ENCODE peak calls at places on chromosomes 6 and 20, in four cellular contexts. D, Y, F and M are unnamed samples. For H3K4me1, the result is how much of the 10 kb centered on the place peaks cover.

GRCh38 chr6:138692978-138693909 is 80.3 kb upstream of the CCDC28A start:
- DNase-seq in D (peak), F (peak), Y (peak), M (no peak)

GRCh38 chr6:37033255-37033654 is 27.8 kb downstream of the FGD2 start:
- DNase-seq in F (no peak), Y (no peak), D (no peak), M (no peak)

GRCh38 chr20:62501801-62502495 is 26.2 kb upstream of the GATA5 start:
- DNase-seq in D (no peak), F (no peak), Y (no peak), M (peak)

GRCh38 chr6:89145962-89146747 is at the start of gene PM20D2:
- DNase-seq in D (peak), Y (peak), F (peak), M (no peak)

GRCh38 chr20:21798384-21798783 is 92.9 kb downstream of the PAX1 start:
- DNase-seq in D (no peak), Y (no peak), F (no peak), M (no peak)

GRCh38 chr6:28393912-28394662 is 5.5 kb downstream of the ZSCAN12 start:
- DNase-seq in Y (peak), F (peak), D (no peak), M (no peak)

GRCh38 chr6:31186052-31186734 is 15.7 kb upstream of the POU5F1 start:
- DNase-seq in Y (no peak), D (no peak), F (peak), M (no peak)

GRCh38 chr6:80338201-80338836 is 231.8 kb downstream of the BCKDHB start:
- DNase-seq in F (peak), Y (peak), D (peak), M (peak)

GRCh38 chr20:53859684-53860083 is 210.7 kb downstream of the BCAS1 start:
- DNase-seq in Y (no peak), F (no peak), D (no peak), M (no peak)

GRCh38 chr6:49676671-49677281 is 36.6 kb downstream of the CRISP2 start:
- DNase-seq in Y (no peak), D (no peak), F (no peak), M (no peak)

GRCh38 chr20:17446171-17446570 is 85.0 kb downstream of the BFSP1 start:
- DNase-seq in F (no peak), Y (no peak), D (no peak), M (no peak)

GRCh38 chr6:30646450-30647038 is 389 bp upstream of the C6orf136 start:
- DNase-seq in F (no peak), Y (peak), D (no peak), M (peak)

GRCh38 chr6:7119272-7119801 is 11.6 kb downstream of the RREB1 start:
- DNase-seq in F (no peak), D (no peak), Y (peak), M (no peak)

GRCh38 chr6:11634948-11635347 is 97.4 kb downstream of the TMEM170B start:
- DNase-seq in F (no peak), D (no peak), Y (no peak), M (no peak)

GRCh38 chr20:10319855-10320254 is 101.2 kb downstream of the SNAP25 start:
- DNase-seq in F (no peak), Y (no peak), D (no peak), M (no peak)

GRCh38 chr20:53434662-53435061 is 159.0 kb downstream of the ZNF217 start:
- DNase-seq in F (no peak), Y (no peak), D (no peak), M (no peak)

DNA sequence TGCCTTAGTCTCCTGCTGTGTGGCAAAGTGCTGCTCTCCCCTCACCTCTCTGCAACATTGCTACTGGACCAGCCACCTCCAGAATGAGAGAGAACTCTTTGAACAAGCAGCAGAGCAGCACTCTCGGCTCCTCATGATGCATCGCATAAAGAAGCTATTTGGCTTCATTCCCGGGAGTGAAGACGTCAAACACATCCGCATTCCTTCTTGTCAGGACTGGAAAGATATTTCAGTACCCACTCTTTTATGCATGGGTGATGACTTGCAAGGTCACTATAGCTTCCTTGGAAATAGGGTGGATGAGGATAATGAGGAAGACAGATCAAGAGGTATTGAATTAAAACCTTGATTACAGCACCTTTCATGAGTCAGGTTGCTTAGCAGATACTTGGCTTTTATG is 4.3 kb downstream of the CALHM4 start:
- DNase-seq in Y (no peak), D (peak), F (peak), M (peak)
- TF ChIP-seq TCF7L2 in Y (no peak), D (peak), F (no peak), M (no peak)

GRCh38 chr20:50191065-50191565 is 485 bp downstream of the CEBPB start:
- DNase-seq in D (no peak), Y (peak), F (no peak), M (no peak)

GRCh38 chr20:50193169-50193850 is 2.7 kb downstream of the CEBPB start:
- DNase-seq in D (no peak), F (no peak), Y (peak), M (no peak)

GRCh38 chr20:50190251-50191064 is at the start of gene CEBPB:
- DNase-seq in D (peak), Y (peak), F (peak), M (no peak)

GRCh38 chr20:50192364-50193168 is 1.9 kb downstream of the CEBPB start:
- DNase-seq in D (peak), F (peak), Y (peak), M (no peak)

GRCh38 chr20:50191566-50192363 is 1.1 kb downstream of the CEBPB start:
- DNase-seq in F (peak), D (no peak), Y (peak), M (no peak)
- TF ChIP-seq POLR2AphosphoS5 in F (no peak), D (no peak), Y (no peak), M (peak)

GRCh38 chr20:32966881-32967781 is 37.1 kb downstream of the SUN5 start:
- DNase-seq in Y (no peak), F (no peak), D (no peak), M (no peak)
- H3K4me1 ChIP-seq in Y (under half), F (under half), D (under half), M (under half)

DNA sequence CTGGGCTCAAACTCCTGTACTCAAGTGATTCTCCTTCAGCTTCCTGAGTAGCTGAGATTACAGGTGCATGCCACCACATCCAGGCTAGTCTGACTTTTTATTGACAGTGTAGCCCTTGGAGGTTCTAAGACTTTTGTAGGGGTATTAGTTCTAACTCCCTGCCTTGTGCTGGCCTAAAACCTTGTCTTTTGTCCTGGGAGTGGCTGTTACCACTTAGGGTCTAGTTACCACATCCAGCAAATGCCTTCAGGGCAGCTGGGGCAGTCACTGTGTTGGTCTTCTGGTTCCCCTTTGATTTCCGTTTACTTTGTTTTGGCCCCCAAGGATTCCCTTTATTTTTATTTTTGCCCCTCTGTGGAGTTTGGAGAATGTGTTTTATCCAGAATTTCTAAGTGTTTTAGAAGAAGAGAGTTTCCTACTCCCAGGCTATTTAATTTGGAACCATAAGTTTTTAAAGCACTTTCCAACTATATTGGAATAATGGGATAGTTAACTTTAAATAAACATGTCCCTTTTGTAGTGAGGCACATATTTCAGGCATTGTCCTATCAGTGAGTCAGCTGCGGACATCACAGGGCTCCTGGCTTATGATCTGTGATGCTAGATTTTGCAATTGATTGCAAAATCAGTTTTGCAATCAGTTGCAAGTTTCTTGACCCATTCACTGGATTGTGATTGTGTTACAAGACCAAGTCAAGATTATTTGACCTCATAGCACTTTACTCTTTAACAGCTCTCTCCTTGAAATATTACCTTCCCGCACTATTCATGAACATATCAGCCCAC is 25.0 kb downstream of the IL22RA2 start:
- DNase-seq in D (no peak), Y (no peak), F (peak), M (no peak)
- TF ChIP-seq TCF7L2 in D (no peak), Y (no peak), F (no peak), M (no peak)

GRCh38 chr6:161188547-161189465 is 85.1 kb downstream of the AGPAT4 start:
- DNase-seq in Y (no peak), D (no peak), F (no peak), M (no peak)
- TF ChIP-seq POLR2AphosphoS5 in Y (no peak), D (no peak), F (no peak), M (no peak)

DNA sequence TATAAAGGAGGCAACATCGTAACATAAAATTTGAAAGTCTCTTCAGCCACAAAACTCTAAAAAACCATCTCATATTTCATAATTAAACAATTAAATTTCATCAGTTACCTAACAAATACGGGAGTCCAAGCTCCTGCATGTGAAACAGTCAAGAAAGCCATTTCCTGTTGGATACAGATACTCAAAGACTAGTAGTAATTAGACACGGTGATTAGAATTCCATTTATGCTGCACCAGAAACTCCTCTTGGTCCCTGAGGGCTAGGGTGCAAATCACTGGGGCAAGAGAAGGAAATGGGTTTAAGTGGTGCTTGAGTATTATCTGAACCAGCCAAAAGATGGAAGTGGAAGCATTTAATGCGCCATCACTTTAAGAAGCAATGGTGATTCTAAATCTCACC is 27.4 kb downstream of the TRAM2 start:
- DNase-seq in F (no peak), D (no peak), Y (no peak), M (no peak)
- H3K4me1 ChIP-seq in F (half or more), D (under half), Y (under half), M (half or more)

GRCh38 chr6:169240125-169240524 is 13.5 kb downstream of the THBS2 start:
- DNase-seq in F (no peak), D (no peak), Y (no peak), M (no peak)
- TF ChIP-seq TCF7L2 in F (no peak), D (no peak), Y (no peak), M (no peak)

DNA sequence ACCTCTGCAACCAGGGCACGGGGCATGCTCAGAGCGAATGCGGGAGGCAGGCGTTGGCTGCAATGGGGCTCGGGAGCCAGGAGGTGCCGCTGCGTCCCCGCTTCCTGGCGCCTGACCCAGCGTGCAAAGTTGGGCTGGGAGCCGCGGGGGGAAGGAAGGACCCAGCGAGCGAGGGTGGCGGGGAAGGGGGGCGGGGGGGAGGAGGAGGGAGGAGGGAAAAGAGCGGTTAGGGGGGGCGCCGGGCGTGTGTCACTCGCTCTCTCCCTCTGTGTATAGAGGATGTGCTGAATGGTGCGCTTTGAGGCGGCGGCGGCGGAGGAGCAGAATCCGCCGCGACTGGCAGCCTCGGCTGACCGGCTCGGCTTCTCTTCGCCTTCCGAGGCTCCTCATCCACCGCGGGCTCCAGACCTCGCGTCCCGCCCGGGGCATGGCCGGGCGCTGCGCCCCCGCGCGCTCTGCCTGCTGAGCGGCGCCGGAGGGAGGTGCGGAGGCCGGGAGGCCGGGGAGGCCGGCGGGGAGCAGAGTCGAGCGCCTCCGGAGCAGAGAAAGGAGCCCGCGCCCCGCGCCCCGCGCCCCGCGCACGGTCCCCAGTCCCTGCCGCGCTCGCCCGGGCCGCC is at the start of gene PLCB1:
- DNase-seq in F (peak), D (peak), Y (peak), M (peak)
- TF ChIP-seq POLR2AphosphoS5 in F (no peak), D (no peak), Y (no peak), M (no peak)

DNA sequence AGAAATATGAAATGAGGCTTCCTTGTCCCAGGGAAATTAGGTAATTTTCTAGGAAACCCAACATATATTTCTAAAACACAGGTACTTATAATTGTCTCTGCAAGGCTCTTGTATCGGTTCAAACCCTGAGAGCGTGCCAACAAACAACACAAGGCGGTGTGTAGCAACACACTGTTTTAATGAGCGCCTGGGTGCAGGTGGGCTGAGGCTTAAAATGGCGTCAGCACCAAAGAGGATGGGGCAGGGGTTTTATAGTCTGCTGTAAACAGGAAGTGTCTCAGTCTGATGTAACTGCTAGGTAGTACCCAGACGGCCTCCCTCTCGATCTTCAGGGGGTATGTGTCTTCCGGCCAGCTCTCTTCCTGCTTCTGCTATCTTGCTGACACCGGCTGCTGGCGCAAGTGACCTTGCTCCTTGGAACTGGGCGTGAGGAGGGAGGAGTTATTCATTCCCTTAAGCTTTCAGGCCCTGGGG is 69.7 kb downstream of the EPB41L2 start:
- DNase-seq in Y (peak), F (no peak), D (no peak), M (no peak)
- H3K4me1 ChIP-seq in Y (under half), F (half or more), D (under half), M (under half)